ENCODE peak calls at places on chromosome 6, in seven cellular contexts. Y is head of caudate nucleus; E is activated naive CD8-positive, alpha-beta T cell treated with anti-CD3 and anti-CD28 coated beads, Interleukin-2, amount 50 U/mL, for 24 hours; Q is substantia nigra; N is upper lobe of right lung; X is Right ventricle myocardium inferior; W is ELR. M is an unnamed sample.

GRCh38 chr6:122818866-122819265 is 29.8 kb downstream of the SMPDL3A start:
- DNase-seq in X (no peak), W (no peak), Q (no peak), E (no peak), Y (no peak), N (no peak), M (no peak)

GRCh38 chr6:69846770-69847506 is 19.4 kb upstream of the COL19A1 start:
- DNase-seq in N (no peak), E (no peak), X (no peak), W (no peak), Y (no peak), Q (no peak), M (no peak)

GRCh38 chr6:147549531-147549930 is 41.0 kb downstream of the SAMD5 start:
- DNase-seq in E (no peak), X (no peak), W (no peak), N (no peak), Q (no peak), Y (no peak), M (no peak)

GRCh38 chr6:148972481-148972880 is 225.7 kb downstream of the UST start:
- DNase-seq in E (peak; percentile 40), N (no peak), Y (no peak), W (no peak), Q (no peak), X (no peak), M (no peak)

GRCh38 chr6:16583151-16583762 is 178.0 kb downstream of the ATXN1 start:
- DNase-seq in Q (peak; percentile 61), Y (no peak), E (no peak), X (no peak), N (no peak), W (no peak), M (no peak)

GRCh38 chr6:14841901-14842421 is 403.9 kb upstream of the JARID2 start:
- DNase-seq in Q (no peak), E (no peak), Y (no peak), W (peak; percentile 68), N (peak; percentile 74), X (no peak), M (no peak)

GRCh38 chr6:75775219-75775618 is 26.2 kb downstream of the MYO6 start:
- DNase-seq in Y (no peak), X (no peak), N (no peak), W (no peak), E (no peak), Q (peak; percentile 49), M (no peak)

GRCh38 chr6:14059791-14060436 is 57.7 kb upstream of the CD83 start:
- DNase-seq in Q (peak; percentile 95), X (no peak), E (no peak), N (no peak), Y (peak; percentile 13), W (no peak), M (no peak)

GRCh38 chr6:108921547-108922331 is 73.5 kb downstream of the ARMC2 start:
- DNase-seq in W (no peak), Y (no peak), N (no peak), X (no peak), E (no peak), Q (no peak), M (no peak)